ENCODE peak calls at places on chromosomes 1 and 21, in four cellular contexts. Q is activated CD8-positive, alpha-beta memory T cell treated with anti-CD3 and anti-CD28 coated beads, Interleukin-2, amount 10 ng/mL, durations not matched to agents 7 days and 5 days; R is fibroblast of the conjunctiva; N is CD8-positive, alpha-beta T cell. W is an unnamed sample.

GRCh38 chr1:53725238-53725689 is 13.7 kb downstream of the GLIS1 start:
- DNase-seq in Q (no peak), R (no peak), N (no peak), W (no peak)

GRCh38 chr1:105270966-105271365 is 1521.3 kb downstream of the AMY1C start:
- DNase-seq in R (no peak), Q (no peak), N (no peak), W (no peak)

GRCh38 chr1:53197301-53198205 is 929 bp downstream of the CPT2 start:
- DNase-seq in N (no peak), Q (no peak), R (no peak), W (no peak)

GRCh38 chr1:79188371-79188770 is 181.8 kb upstream of the ADGRL4 start:
- DNase-seq in R (no peak), Q (no peak), N (no peak), W (no peak)

GRCh38 chr1:234978397-234979291 is 150.0 kb downstream of the TOMM20 start:
- DNase-seq in R (no peak), N (peak), Q (peak), W (no peak)

GRCh38 chr1:60196026-60196425 is 122.5 kb upstream of the C1orf87 start:
- DNase-seq in N (no peak), R (no peak), Q (no peak), W (no peak)

GRCh38 chr1:55813619-55814018 is 598.5 kb upstream of the USP24 start:
- DNase-seq in N (no peak), R (peak), Q (no peak), W (peak)

GRCh38 chr1:207755846-207756692 is 4.2 kb downstream of the CD46 start:
- DNase-seq in Q (no peak), N (no peak), R (no peak), W (no peak)

GRCh38 chr21:42209801-42210479 is 9.0 kb upstream of the ABCG1 start:
- DNase-seq in R (no peak), Q (no peak), N (no peak), W (no peak)

GRCh38 chr1:27097484-27097917 is 57.4 kb downstream of the SLC9A1 start:
- DNase-seq in Q (peak), R (peak), N (peak), W (no peak)

GRCh38 chr1:174726167-174726879 is 273.4 kb upstream of the CACYBP start:
- DNase-seq in R (peak), N (no peak), Q (no peak), W (no peak)

GRCh38 chr1:145916745-145917144 is 1.8 kb downstream of the PEX11B start:
- DNase-seq in N (no peak), Q (no peak), R (no peak), W (no peak)

GRCh38 chr1:43054961-43055360 is 96.3 kb upstream of the SLC2A1 start:
- DNase-seq in Q (no peak), N (no peak), R (no peak), W (no peak)

GRCh38 chr1:246647513-246647912 is 76.7 kb upstream of the SCCPDH start:
- DNase-seq in Q (no peak), N (no peak), R (peak), W (no peak)

GRCh38 chr1:40818264-40818961 is 34.8 kb downstream of the KCNQ4 start:
- DNase-seq in R (no peak), Q (peak), N (peak), W (no peak)

GRCh38 chr1:113452921-113453770 is 62.8 kb downstream of the MAGI3 start:
- DNase-seq in N (no peak), R (peak), Q (no peak), W (no peak)

GRCh38 chr1:79663916-79664315 is 657.4 kb upstream of the ADGRL4 start:
- DNase-seq in Q (no peak), R (peak), N (no peak), W (no peak)

GRCh38 chr1:110060034-110060661 is 10.3 kb downstream of the ALX3 start:
- DNase-seq in N (peak), Q (peak), R (no peak), W (no peak)

GRCh38 chr1:205597691-205598314 is 34.0 kb downstream of the ELK4 start:
- DNase-seq in N (no peak), R (peak), Q (peak), W (no peak)

GRCh38 chr1:117699953-117700352 is 94.1 kb downstream of the TENT5C start:
- DNase-seq in R (no peak), Q (no peak), N (no peak), W (no peak)

GRCh38 chr1:87956072-87956471 is 627.4 kb downstream of the LMO4 start:
- DNase-seq in N (no peak), Q (no peak), R (peak), W (no peak)

W was measured in vagina.